ENCODE peak calls at places on chromosomes 2 and 18, in four cellular contexts. L is endothelial cell, H is pancreas, U is IMR-90. F is an unnamed sample.

GRCh38 chr2:16105178-16105663 is 164.9 kb downstream of the MYCN start:
- DNase-seq in L (no peak), H (no peak), U (no peak), F (no peak)

GRCh38 chr2:100577777-100578176 is 15.0 kb downstream of the PDCL3 start:
- DNase-seq in L (no peak), H (no peak), U (no peak), F (no peak)

GRCh38 chr2:162828545-162828944 is 10.0 kb downstream of the KCNH7 start:
- DNase-seq in L (no peak), H (no peak), U (no peak), F (no peak)

GRCh38 chr2:99707592-99707991 is 217.8 kb upstream of the REV1 start:
- DNase-seq in L (no peak), H (no peak), U (peak; percentile 76), F (no peak)

GRCh38 chr18:1048048-1048447 is 143.4 kb downstream of the ADCYAP1 start:
- DNase-seq in L (no peak), H (no peak), U (no peak), F (no peak)

GRCh38 chr2:223315813-223316212 is 263.8 kb downstream of the KCNE4 start:
- DNase-seq in L (no peak), H (no peak), U (peak; percentile 12), F (no peak)

GRCh38 chr2:212686285-212686895 is 147.8 kb upstream of the ERBB4 start:
- DNase-seq in L (peak; percentile 59), H (peak; percentile 62), U (peak; percentile 73), F (peak; percentile 30)

GRCh38 chr2:70498054-70498453 is 55.6 kb downstream of the TGFA start:
- DNase-seq in L (no peak), H (no peak), U (no peak), F (no peak)

GRCh38 chr2:79876430-79876829 is 363.6 kb downstream of the CTNNA2 start:
- DNase-seq in L (peak; percentile 26), H (no peak), U (peak; percentile 2), F (no peak)
- TF ChIP-seq CTCF in L (no peak), H (no peak), U (peak; percentile 27), F (peak; percentile 34)

GRCh38 chr2:164717000-164717597 is 95.8 kb upstream of the GRB14 start:
- DNase-seq in L (no peak), H (no peak), U (peak; percentile 35), F (no peak)
- TF ChIP-seq CTCF in L (peak; percentile 90), H (peak; percentile 53), U (peak; percentile 70), F (peak; percentile 34)

GRCh38 chr2:161580426-161580825 is 43.8 kb upstream of the SLC4A10 start:
- DNase-seq in L (no peak), H (no peak), U (no peak), F (no peak)

GRCh38 chr2:161580021-161580420 is 44.2 kb upstream of the SLC4A10 start:
- DNase-seq in L (no peak), H (no peak), U (no peak), F (no peak)

GRCh38 chr2:161571051-161571429 is 53.2 kb upstream of the SLC4A10 start:
- DNase-seq in L (no peak), H (no peak), U (no peak), F (no peak)

GRCh38 chr2:161578998-161579397 is 45.2 kb upstream of the SLC4A10 start:
- DNase-seq in L (no peak), H (no peak), U (no peak), F (no peak)

DNA sequence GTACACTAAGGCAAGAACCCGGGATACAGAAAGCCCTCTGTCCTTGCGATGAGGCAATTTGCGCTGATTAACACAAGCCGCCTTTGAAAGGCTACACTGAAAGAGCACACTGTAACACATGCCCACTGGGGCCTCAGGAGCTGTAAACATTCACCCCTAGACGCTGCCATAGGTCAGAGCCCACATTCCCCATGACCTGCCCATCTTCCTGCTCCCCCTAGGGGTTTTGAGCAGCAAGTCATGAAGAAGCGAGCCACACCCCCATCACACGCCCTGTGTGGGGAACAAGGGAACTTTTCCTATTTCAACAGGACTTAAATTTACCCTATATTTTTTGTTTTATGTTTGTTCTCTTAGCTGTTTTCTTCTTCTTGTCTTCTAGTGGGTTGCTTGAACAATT is 47.8 kb upstream of the SLC4A10 start:
- DNase-seq in L (peak; percentile 10), H (no peak), U (no peak), F (no peak)
- TF ChIP-seq CTCF in L (peak; percentile 55), H (no peak), U (peak; percentile 5), F (peak; percentile 68)

GRCh38 chr2:215293879-215294278 is 18.0 kb upstream of the ATIC start:
- DNase-seq in L (no peak), H (no peak), U (no peak), F (no peak)

GRCh38 chr2:215286309-215286708 is 25.6 kb upstream of the ATIC start:
- DNase-seq in L (no peak), H (no peak), U (no peak), F (no peak)

GRCh38 chr2:215288112-215288815 is 23.6 kb upstream of the ATIC start:
- DNase-seq in L (no peak), H (no peak), U (no peak), F (no peak)

DNA sequence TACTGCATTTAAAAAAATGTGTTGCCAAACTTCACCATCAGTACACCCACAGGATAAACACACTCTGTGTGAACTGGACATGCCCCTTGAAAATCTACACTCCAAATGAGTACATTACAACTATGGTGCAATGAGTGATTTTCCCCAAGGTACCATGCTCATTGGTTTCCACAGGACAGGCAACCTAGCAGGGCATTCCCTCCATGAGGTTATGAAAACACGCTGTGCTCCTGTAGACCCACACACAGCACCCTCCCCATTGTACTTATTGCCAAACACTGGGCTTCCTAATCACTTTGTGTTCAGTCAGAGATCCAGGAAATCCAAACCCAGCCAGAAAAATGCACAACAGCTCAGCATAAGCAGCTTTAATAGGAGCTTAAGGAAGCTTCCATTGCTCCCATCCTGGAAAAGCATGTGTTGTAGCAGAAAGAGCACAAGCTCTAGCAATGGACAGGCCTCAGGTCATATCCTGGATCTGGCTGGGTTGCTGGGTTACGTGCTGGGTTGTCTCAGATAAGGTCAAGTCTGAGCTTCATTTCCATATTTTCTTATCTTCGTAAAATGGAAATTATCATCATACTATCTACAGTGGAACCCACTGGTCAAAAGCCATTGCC is 20.8 kb upstream of the ATIC start:
- DNase-seq in L (no peak), H (no peak), U (no peak), F (no peak)
- TF ChIP-seq CTCF in L (no peak), H (no peak), U (no peak), F (no peak)

GRCh38 chr2:112480540-112481049 is 1.4 kb upstream of the TTL start:
- DNase-seq in L (no peak), H (no peak), U (no peak), F (no peak)
- TF ChIP-seq CTCF in L (no peak), H (no peak), U (no peak), F (peak; percentile 37)

DNA sequence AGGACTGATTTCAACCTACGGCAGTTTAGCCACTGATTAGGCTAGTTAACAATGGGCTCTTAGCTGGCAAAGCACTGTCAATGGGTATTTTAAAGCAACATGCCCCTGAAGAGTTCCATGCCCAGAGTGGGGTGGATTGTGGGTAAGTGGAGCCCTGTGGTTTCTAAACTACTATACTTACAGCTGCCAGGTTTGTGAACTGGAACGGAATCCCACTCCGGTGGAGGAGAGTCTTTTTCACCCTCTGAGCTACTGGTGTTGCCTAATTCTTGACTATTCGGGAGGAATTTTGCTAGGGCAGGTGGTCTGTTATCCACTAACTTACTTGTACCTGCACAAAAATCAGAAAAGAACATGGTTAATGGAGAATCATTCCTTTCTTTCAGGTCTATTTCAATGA is 52.6 kb downstream of the ZAP70 start:
- DNase-seq in L (no peak), H (no peak), U (no peak), F (no peak)
- TF ChIP-seq CTCF in L (no peak), H (no peak), U (no peak), F (no peak)

GRCh38 chr18:45708831-45709230 is 15.2 kb upstream of the SLC14A1 start:
- DNase-seq in L (no peak), H (no peak), U (no peak), F (no peak)
- TF ChIP-seq CTCF in L (no peak), H (no peak), U (no peak), F (no peak)